ENCODE peak calls at places on chromosomes 5 and 9, in six cellular contexts. O is heart left ventricle, W is IMR-90, T is astrocyte of the spinal cord, H is colonic mucosa, X is HCT116. K is an unnamed sample.

GRCh38 chr5:74275204-74275992 is 365.1 kb downstream of the ENC1 start:
- DNase-seq in T (peak), X (no peak), W (no peak), O (no peak), H (no peak), K (peak)

GRCh38 chr9:109753308-109753707 is 26.7 kb upstream of the PALM2AKAP2 start:
- DNase-seq in T (no peak), O (no peak), H (no peak), X (no peak), W (no peak), K (no peak)

GRCh38 chr9:4138180-4138579 is 161.7 kb downstream of the GLIS3 start:
- DNase-seq in T (no peak), W (no peak), O (no peak), X (no peak), H (no peak), K (peak)

GRCh38 chr9:124394167-124394566 is 21.1 kb downstream of the PSMB7 start:
- DNase-seq in O (no peak), X (no peak), W (peak), T (no peak), H (no peak), K (no peak)

GRCh38 chr5:134584662-134585061 is 48.0 kb downstream of the SAR1B start:
- DNase-seq in T (no peak), O (peak), H (no peak), X (no peak), W (no peak), K (no peak)

GRCh38 chr5:56377573-56377972 is 144.4 kb upstream of the ANKRD55 start:
- DNase-seq in W (peak), X (no peak), H (no peak), T (no peak), O (no peak), K (no peak)

GRCh38 chr5:54024466-54024865 is 285.9 kb downstream of the ARL15 start:
- DNase-seq in H (no peak), T (peak), O (no peak), X (no peak), W (peak), K (peak)

GRCh38 chr9:14993891-14994554 is 83.8 kb upstream of the FREM1 start:
- DNase-seq in T (no peak), H (no peak), X (no peak), O (no peak), W (no peak), K (no peak)

GRCh38 chr5:88768411-88768810 is 114.6 kb downstream of the MEF2C start:
- DNase-seq in O (no peak), X (no peak), T (no peak), W (no peak), H (no peak), K (no peak)

GRCh38 chr5:132253008-132253441 is 4.5 kb upstream of the PDLIM4 start:
- DNase-seq in W (no peak), X (no peak), O (no peak), T (no peak), H (no peak), K (no peak)

GRCh38 chr5:39543335-39543734 is 118.6 kb upstream of the DAB2 start:
- DNase-seq in X (no peak), W (peak), T (peak), O (no peak), H (no peak), K (no peak)

GRCh38 chr5:72525816-72526215 is 18.6 kb upstream of the ZNF366 start:
- DNase-seq in T (peak), O (no peak), W (peak), H (no peak), X (no peak), K (peak)

GRCh38 chr5:160089549-160089948 is 29.7 kb downstream of the PWWP2A start:
- DNase-seq in T (no peak), H (no peak), X (no peak), O (no peak), W (no peak), K (no peak)

GRCh38 chr5:35120745-35121144 is 73.0 kb upstream of the AGXT2 start:
- DNase-seq in H (no peak), T (no peak), X (no peak), W (peak), O (no peak), K (peak)

DNA sequence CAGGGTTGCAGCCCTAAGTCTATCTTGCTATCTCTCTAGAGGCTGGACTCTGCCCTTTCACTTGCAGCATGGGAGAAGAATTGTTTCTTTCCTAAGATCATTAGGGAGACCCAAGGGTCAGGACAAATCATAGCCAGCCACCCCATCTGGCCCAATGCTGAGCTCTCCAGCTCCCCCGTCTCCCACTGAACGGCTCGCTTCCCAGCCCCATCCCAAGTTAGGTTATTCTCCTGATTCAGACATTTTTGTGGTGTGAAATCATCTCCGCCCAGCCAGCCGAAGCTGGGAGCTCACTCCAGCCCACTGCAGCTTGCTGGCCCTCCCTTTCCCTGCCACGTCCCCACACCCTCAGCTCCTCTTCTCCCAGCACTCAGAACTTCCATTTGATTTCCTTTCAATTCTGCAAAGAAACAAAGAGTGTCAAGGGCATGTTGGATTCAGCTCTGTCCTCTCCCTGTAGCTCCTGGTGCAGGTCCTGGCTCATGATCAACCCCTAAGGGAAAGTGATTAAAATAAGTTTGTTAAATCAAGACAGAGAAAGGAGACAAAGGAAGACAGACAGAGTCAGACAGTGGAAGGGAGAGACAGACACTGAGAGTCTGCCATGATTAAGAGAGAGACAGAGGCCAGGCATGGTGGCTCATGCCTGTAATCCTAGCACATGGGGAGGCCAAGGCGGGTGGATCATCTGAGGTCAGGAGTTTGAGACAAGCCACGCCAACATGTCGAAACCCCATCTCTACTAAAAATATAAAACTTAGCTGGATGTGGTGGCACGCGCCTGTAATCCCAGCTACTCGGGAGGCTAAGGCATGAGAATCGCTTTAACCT is 12.6 kb upstream of the SPARC start:
- DNase-seq in W (peak), O (peak), T (peak), H (peak), X (no peak), K (peak)
- H3K4me3 ChIP-seq in W (no peak), O (no peak), T (no peak), H (no peak), X (no peak), K (no peak)

GRCh38 chr5:31317642-31318041 is 124.2 kb downstream of the CDH6 start:
- DNase-seq in T (no peak), O (no peak), W (no peak), X (no peak), H (no peak), K (no peak)
- TF ChIP-seq CTCF in T (no peak), O (no peak), W (no peak), X (peak), H (no peak), K (no peak)

GRCh38 chr9:100100268-100100667 is 1.2 kb downstream of the INVS start:
- DNase-seq in O (no peak), X (no peak), W (no peak), T (no peak), H (no peak), K (no peak)
- H3K4me3 ChIP-seq in O (no peak), X (peak), W (no peak), T (peak), H (no peak), K (peak)

GRCh38 chr5:28896949-28897348 is 1858.6 kb upstream of the CDH9 start:
- DNase-seq in T (peak), O (no peak), W (no peak), H (no peak), X (no peak), K (no peak)
- TF ChIP-seq CTCF in T (peak), O (no peak), W (no peak), H (no peak), X (no peak), K (no peak)

DNA sequence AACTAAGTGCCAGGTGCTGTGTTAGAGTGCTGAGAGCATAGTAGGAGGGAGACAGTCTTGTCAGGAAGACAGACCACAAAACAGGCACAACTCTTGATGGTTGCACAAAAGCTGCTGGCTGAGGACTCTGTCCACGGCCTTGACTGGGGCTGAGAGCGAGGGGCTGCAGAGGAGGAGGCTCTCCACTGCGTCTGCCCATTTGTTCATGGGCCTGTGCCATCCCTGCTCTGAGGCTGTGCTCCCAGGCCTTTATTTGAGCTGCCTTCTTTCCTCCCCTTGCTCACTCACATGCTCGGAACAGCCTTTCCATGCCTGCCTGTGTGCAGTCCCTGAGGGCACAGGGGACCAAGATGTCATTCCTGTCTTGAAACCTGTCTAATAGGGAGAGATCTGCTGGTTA is 147.8 kb downstream of the CACNA1B start:
- DNase-seq in T (no peak), X (no peak), H (no peak), W (no peak), O (no peak), K (no peak)
- H3K4me3 ChIP-seq in T (no peak), X (no peak), H (no peak), W (no peak), O (no peak), K (no peak)

GRCh38 chr5:141149812-141150211 is at the start of gene PCDHB6:
- DNase-seq in O (no peak), X (no peak), W (peak), T (no peak), H (no peak), K (peak)
- TF ChIP-seq CTCF in O (peak), X (no peak), W (no peak), T (no peak), H (no peak), K (peak)

GRCh38 chr9:8706998-8707397 is 907.4 kb upstream of the DMAC1 start:
- DNase-seq in H (no peak), X (no peak), O (no peak), W (no peak), T (no peak), K (no peak)

GRCh38 chr9:8706546-8706945 is 907.0 kb upstream of the DMAC1 start:
- DNase-seq in W (no peak), O (no peak), T (no peak), H (no peak), X (no peak), K (no peak)

GRCh38 chr9:8703904-8704303 is 904.3 kb upstream of the DMAC1 start:
- DNase-seq in T (no peak), W (no peak), H (no peak), O (no peak), X (no peak), K (no peak)
- H3K4me3 ChIP-seq in T (no peak), W (no peak), H (no peak), O (no peak), X (no peak), K (no peak)

GRCh38 chr9:130480673-130481072 is 35.9 kb downstream of the ASS1 start:
- DNase-seq in X (no peak), W (no peak), T (no peak), H (no peak), O (no peak), K (no peak)
- TF ChIP-seq CTCF in X (peak), W (no peak), T (peak), H (no peak), O (no peak), K (peak)

K was measured in fibroblast of villous mesenchyme.